ENCODE peak calls at places on chromosomes 7 and 10, in four cellular contexts. T is GM12878, I is K562, M is HepG2. V is an unnamed sample.

GRCh38 chr7:99407849-99408346 is 499 bp downstream of the PDAP1 start:
- DNase-seq in T (no peak), M (peak; percentile 58), I (no peak), V (no peak)

GRCh38 chr10:4661572-4662255 is 164.3 kb upstream of the AKR1E2 start:
- DNase-seq in T (no peak), I (no peak), M (peak; percentile 78), V (no peak)

GRCh38 chr10:15745748-15746147 is 26.0 kb upstream of the ITGA8 start:
- DNase-seq in I (no peak), T (no peak), M (no peak), V (no peak)

GRCh38 chr7:119377-120163 is 72.8 kb upstream of the FAM20C start:
- DNase-seq in M (no peak), I (no peak), T (no peak), V (no peak)

GRCh38 chr10:18230794-18231193 is 90.6 kb downstream of the CACNB2 start:
- DNase-seq in T (no peak), I (no peak), M (no peak), V (no peak)

GRCh38 chr10:129171816-129172215 is 295.2 kb upstream of the MGMT start:
- DNase-seq in T (no peak), I (no peak), M (no peak), V (no peak)

GRCh38 chr10:124630551-124630950 is 113.6 kb downstream of the FAM53B start:
- DNase-seq in M (no peak), I (no peak), T (no peak), V (no peak)

GRCh38 chr7:26958834-26959233 is 94.4 kb upstream of the SKAP2 start:
- DNase-seq in M (peak; percentile 46), T (no peak), I (no peak), V (no peak)

GRCh38 chr7:37112210-37112609 is 336.5 kb downstream of the ELMO1 start:
- DNase-seq in I (no peak), T (no peak), M (no peak), V (no peak)

GRCh38 chr7:17054836-17055235 is 173.1 kb upstream of the AGR3 start:
- DNase-seq in I (no peak), T (no peak), M (peak; percentile 27), V (no peak)

GRCh38 chr10:94235470-94235869 is 127.3 kb downstream of the NOC3L start:
- DNase-seq in I (no peak), T (no peak), M (no peak), V (no peak)

GRCh38 chr7:151572136-151572535 is 52.4 kb upstream of the RHEB start:
- DNase-seq in I (no peak), T (no peak), M (no peak), V (no peak)

GRCh38 chr7:149688836-149689590 is 84.4 kb downstream of the ZNF467 start:
- DNase-seq in I (no peak), T (no peak), M (no peak), V (no peak)

GRCh38 chr10:64033710-64034109 is 512.5 kb downstream of the REEP3 start:
- DNase-seq in T (no peak), I (no peak), M (no peak), V (no peak)

GRCh38 chr10:113168560-113168959 is 218.5 kb downstream of the TCF7L2 start:
- DNase-seq in M (no peak), T (no peak), I (no peak), V (no peak)

GRCh38 chr10:113169111-113169510 is 219.1 kb downstream of the TCF7L2 start:
- DNase-seq in I (no peak), T (no peak), M (no peak), V (no peak)

GRCh38 chr10:113165643-113166042 is 215.6 kb downstream of the TCF7L2 start:
- DNase-seq in T (no peak), M (no peak), I (no peak), V (peak; percentile 42)

GRCh38 chr10:113169853-113170455 is 219.9 kb downstream of the TCF7L2 start:
- DNase-seq in M (no peak), T (peak; percentile 62), I (no peak), V (no peak)

GRCh38 chr10:113167702-113168101 is 217.7 kb downstream of the TCF7L2 start:
- DNase-seq in I (no peak), T (no peak), M (no peak), V (no peak)
- TF ChIP-seq CREM in I (no peak), T (no peak), M (no peak), V (no peak)

DNA sequence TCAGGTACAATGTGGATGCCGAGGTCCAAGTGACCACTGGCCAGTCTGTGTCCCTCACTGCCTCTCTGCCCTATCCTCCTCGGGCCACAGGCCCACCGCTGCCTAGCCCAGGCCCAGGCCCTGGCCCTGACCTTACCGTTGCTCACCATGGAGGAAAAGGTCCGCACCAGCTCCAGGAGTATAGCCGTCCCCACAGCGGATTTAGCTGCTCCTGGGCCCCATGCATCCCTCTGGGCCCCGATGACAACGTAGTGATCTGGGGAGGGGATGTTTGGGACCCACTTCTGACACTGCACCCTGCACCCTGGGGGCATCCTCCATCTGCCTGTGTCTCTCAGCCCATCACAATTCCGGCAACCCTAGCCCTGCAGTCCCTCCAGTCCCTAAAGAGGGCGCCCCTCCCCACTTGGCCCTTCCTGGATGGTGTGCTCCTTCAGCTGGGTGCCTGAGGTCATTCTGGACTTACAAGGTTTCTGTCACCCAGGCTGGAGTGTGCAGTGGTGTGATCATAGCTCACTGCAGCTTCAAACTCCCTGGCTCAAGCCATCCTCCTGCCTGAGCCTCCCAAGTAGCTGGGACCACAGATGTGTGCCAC is 12.1 kb downstream of the TFR2 start:
- DNase-seq in I (peak; percentile 59), T (no peak), M (no peak), V (peak; percentile 87)
- TF ChIP-seq CREM in I (peak; percentile 26), T (no peak), M (no peak), V (no peak)

GRCh38 chr7:101595766-101596537 is 33.1 kb downstream of the MYL10 start:
- DNase-seq in M (no peak), T (no peak), I (no peak), V (no peak)

GRCh38 chr7:101591504-101591903 is 37.6 kb downstream of the MYL10 start:
- DNase-seq in T (no peak), I (no peak), M (no peak), V (no peak)

GRCh38 chr7:101595246-101595645 is 33.9 kb downstream of the MYL10 start:
- DNase-seq in T (no peak), M (no peak), I (no peak), V (no peak)

GRCh38 chr7:101594790-101595189 is 34.3 kb downstream of the MYL10 start:
- DNase-seq in I (no peak), M (no peak), T (no peak), V (no peak)

GRCh38 chr7:101593556-101593955 is 35.5 kb downstream of the MYL10 start:
- DNase-seq in I (no peak), T (no peak), M (no peak), V (no peak)
- TF ChIP-seq CREM in I (no peak), T (no peak), M (no peak), V (no peak)

GRCh38 chr7:2146676-2147472 is 85.9 kb downstream of the MAD1L1 start:
- DNase-seq in T (no peak), I (no peak), M (no peak), V (no peak)
- TF ChIP-seq CREM in T (no peak), I (no peak), M (no peak), V (no peak)

DNA sequence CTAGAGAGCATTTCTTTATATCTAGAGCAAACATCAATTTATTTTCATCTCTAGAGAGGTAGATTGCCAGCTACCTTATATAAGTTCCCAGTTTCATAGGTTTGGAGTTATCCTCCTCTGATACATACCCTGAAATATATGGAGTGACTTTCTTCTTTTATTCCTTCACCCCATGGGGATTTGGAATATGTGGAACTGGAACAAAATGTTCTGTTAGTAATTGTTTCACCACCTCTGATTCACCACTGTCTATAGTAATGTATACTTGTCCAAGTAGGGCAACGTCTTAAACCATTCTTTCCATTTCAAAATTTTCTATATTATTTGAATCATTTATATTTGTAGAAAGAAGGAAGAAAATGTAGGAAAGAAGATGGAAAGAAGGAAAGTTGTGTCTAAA is 511.2 kb upstream of the KCND2 start:
- DNase-seq in I (no peak), T (no peak), M (no peak), V (no peak)
- TF ChIP-seq CREM in I (no peak), T (no peak), M (no peak), V (no peak)

GRCh38 chr10:68074404-68074774 is 694 bp downstream of the HERC4 start:
- DNase-seq in I (no peak), T (no peak), M (no peak), V (no peak)

GRCh38 chr10:68077026-68077425 is 1.9 kb upstream of the HERC4 start:
- DNase-seq in M (no peak), I (no peak), T (no peak), V (no peak)

GRCh38 chr10:68075550-68076004 is 494 bp upstream of the HERC4 start:
- DNase-seq in M (no peak), I (no peak), T (no peak), V (no peak)

GRCh38 chr10:68074775-68075549 is at the start of gene HERC4:
- DNase-seq in I (peak; percentile 98), T (peak; percentile 64), M (peak; percentile 83), V (peak; percentile 89)

DNA sequence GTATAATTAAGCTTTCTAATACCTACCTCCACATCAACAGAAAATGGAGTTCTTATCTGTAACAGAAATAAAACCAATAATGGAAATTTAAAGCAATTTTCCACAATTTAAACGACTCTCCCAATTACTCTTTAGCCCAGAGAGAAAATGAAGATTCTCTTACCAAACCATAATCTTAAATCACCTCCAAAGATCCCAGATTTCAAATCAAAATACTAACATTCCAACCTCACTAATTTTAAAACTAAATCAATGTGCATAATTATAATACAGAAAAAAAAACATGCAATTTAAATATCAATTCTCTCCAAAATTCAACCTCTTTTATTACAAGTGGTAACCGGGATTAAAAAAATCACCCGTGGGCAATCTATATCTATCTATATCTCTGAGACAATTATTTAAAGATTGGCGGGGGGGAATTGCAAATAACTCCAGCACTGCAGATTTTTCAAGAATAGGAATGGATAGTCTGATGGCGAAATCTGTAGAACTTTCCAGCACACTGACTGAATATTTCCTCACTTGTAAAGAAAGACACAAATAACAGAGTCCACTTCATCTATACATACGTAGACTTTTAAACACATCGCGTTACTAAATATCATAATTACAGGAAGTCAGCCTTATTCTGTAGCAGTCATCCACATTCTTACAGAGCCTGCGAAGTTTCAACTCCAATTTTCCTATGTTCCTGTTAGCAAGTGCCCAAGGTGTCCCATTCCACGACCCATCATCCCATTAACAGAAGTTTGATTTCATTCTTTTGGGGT is 1.3 kb downstream of the HERC4 start:
- DNase-seq in I (no peak), M (no peak), T (no peak), V (no peak)
- TF ChIP-seq CREM in I (no peak), M (no peak), T (no peak), V (no peak)

DNA sequence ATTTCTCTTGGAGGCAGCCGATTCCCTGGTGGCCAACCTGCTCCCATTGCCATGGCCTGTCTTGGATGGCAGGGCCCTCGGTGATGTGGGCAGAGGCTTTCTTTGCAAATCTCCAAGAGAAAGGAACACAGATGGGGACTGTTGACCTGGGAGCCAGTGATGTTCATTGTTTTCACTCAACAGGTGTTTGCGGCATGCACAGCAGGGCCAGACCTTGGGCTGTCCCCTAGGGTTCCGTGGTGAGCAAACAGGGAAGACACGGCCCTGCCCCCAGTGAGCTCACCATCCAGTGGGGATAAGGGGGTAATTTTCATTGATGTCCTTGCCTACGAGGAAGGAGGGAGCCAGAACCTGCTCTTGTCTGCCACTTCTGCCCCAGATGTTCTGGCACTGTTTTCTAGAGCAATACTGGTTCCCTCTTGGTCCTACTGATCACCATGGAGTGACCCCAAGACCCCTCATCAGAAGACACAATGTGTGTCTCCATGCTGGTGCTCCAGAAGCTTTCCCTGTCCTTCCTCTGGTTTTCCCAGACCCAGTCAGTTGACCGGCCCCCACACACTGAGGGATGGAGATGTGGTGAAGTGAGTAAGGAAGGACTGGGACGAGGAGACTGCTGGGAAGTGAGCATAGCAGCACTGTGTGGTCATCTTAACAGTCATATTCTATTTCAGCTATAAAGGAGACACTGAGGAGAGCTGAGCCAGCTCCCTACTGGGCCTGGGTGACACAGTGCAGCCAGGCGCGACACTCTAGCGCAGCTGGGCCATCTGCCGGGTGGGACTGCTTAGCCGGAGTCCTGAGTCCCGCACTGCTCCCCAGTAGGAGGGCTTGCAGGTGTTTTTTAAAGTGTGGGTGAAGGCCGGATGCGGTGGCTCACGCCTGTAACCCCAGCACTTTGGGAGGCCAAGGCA is 20.4 kb upstream of the FIGNL1 start:
- DNase-seq in M (no peak), I (no peak), T (no peak), V (no peak)
- TF ChIP-seq CREM in M (no peak), I (no peak), T (no peak), V (no peak)

V was measured in WTC11.